ENCODE peak calls at places on chromosomes 7 and 10, in four cellular contexts. M, X, K and A are unnamed samples. For H3K27me3, the result is how much of the 10 kb centered on the place peaks cover.

GRCh38 chr7:51214098-51214497 is 102.5 kb downstream of the COBL start:
- DNase-seq in M (no peak), X (no peak), K (no peak), A (no peak)

GRCh38 chr7:108368466-108368865 is 87.8 kb downstream of the NRCAM start:
- DNase-seq in M (no peak), X (no peak), K (no peak), A (no peak)

GRCh38 chr10:68628576-68629127 is 68.5 kb downstream of the TET1 start:
- DNase-seq in M (no peak), X (no peak), K (no peak), A (no peak)

GRCh38 chr10:125554753-125555152 is 128.2 kb downstream of the TEX36 start:
- DNase-seq in M (no peak), X (no peak), K (no peak), A (no peak)

GRCh38 chr7:52009195-52009594 is 692.6 kb upstream of the COBL start:
- DNase-seq in M (no peak), X (no peak), K (no peak), A (no peak)

GRCh38 chr7:113698556-113699220 is 220.1 kb downstream of the PPP1R3A start:
- DNase-seq in M (no peak), X (no peak), K (no peak), A (no peak)

GRCh38 chr10:106043833-106044232 is 1120.7 kb downstream of the SORCS1 start:
- DNase-seq in M (no peak), X (no peak), K (no peak), A (no peak)

GRCh38 chr10:72567884-72568283 is 58.0 kb downstream of the MICU1 start:
- DNase-seq in M (no peak), X (no peak), K (no peak), A (no peak)

GRCh38 chr7:50531401-50531906 is 33.8 kb downstream of the DDC start:
- DNase-seq in M (no peak), X (no peak), K (no peak), A (no peak)

GRCh38 chr7:139602143-139602722 is 78.7 kb downstream of the CLEC2L start:
- DNase-seq in M (no peak), X (no peak), K (no peak), A (no peak)

GRCh38 chr10:17335065-17335464 is 107.0 kb downstream of the VIM start:
- DNase-seq in M (no peak), X (no peak), K (no peak), A (no peak)

GRCh38 chr7:28960071-28960840 is 2.1 kb upstream of the TRIL start:
- DNase-seq in M (no peak), X (no peak), K (no peak), A (no peak)

GRCh38 chr10:58696736-58697135 is 184.1 kb downstream of the BICC1 start:
- DNase-seq in M (no peak), X (no peak), K (no peak), A (no peak)

DNA sequence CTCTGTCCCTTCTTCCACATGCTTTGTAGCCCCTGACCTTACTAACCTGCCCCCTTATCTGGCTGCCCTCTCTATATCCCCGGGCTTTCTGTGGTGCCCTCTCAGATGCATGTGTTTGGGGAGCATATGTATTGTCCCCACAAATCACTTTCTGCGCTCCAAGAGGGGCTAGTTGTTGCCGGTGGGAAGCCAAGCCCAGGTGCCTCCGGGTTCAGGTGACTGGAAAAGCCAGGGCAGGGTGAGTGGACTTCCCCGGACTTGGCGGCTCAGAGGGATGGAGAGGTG is 7.1 kb downstream of the LBX1 start:
- DNase-seq in M (no peak), X (no peak), K (no peak), A (no peak)
- H3K27me3 ChIP-seq in M (half or more), X (half or more), K (half or more), A (half or more)

GRCh38 chr7:91940572-91941341 is at the start of gene AKAP9:
- DNase-seq in M (peak), X (peak), K (peak), A (peak)
- TF ChIP-seq CTCF in M (no peak), X (no peak), K (no peak), A (no peak)

GRCh38 chr10:48765527-48765926 is 80.9 kb downstream of the WDFY4 start:
- DNase-seq in M (no peak), X (no peak), K (no peak), A (no peak)

GRCh38 chr10:48770558-48771089 is 86.0 kb downstream of the WDFY4 start:
- DNase-seq in M (no peak), X (no peak), K (no peak), A (no peak)

GRCh38 chr10:48768451-48768766 is 83.7 kb downstream of the WDFY4 start:
- DNase-seq in M (no peak), X (no peak), K (no peak), A (no peak)

GRCh38 chr10:48769706-48770105 is 85.0 kb downstream of the WDFY4 start:
- DNase-seq in M (no peak), X (no peak), K (no peak), A (no peak)

GRCh38 chr10:48767752-48768450 is 83.2 kb downstream of the WDFY4 start:
- DNase-seq in M (no peak), X (no peak), K (no peak), A (no peak)
- H3K27me3 ChIP-seq in M (under half), X (under half), K (under half), A (under half)

GRCh38 chr7:66363655-66364054 is 158.5 kb downstream of the TPST1 start:
- DNase-seq in M (no peak), X (no peak), K (no peak), A (no peak)

GRCh38 chr7:66357062-66357461 is 151.9 kb downstream of the TPST1 start:
- DNase-seq in M (no peak), X (no peak), K (no peak), A (no peak)

GRCh38 chr7:66356277-66356721 is 151.2 kb downstream of the TPST1 start:
- DNase-seq in M (no peak), X (no peak), K (no peak), A (no peak)

GRCh38 chr7:66362136-66362535 is 157.0 kb downstream of the TPST1 start:
- DNase-seq in M (no peak), X (no peak), K (no peak), A (no peak)

DNA sequence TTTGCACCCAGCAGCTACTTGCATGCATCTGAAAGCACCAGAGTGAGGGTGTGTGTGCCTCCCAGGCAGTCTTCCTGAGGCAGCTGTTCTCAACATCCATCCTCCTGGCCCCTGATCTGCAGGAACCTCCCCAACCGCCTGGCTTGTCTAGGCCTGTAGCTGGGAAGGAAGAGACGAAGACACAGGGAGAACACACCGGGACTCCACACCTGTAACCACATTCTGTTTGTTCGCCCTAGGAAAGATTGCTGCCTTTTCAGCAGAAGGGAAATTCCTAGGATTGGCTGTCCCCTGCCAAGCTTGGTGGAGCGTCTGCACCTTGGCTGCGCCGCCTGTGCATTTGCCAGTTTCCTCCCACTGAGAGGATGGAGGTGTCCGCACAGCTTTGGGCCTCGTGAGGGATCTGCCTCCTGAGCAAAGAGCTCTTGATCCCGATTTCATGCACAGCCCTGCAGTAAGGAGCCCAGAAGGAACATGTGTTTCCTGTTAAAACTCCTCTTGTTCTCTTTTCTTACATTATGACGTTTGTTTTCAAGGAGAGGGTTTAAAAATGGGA is 154.6 kb downstream of the TPST1 start:
- DNase-seq in M (no peak), X (no peak), K (no peak), A (peak)
- TF ChIP-seq CTCF in M (no peak), X (no peak), K (no peak), A (no peak)

DNA sequence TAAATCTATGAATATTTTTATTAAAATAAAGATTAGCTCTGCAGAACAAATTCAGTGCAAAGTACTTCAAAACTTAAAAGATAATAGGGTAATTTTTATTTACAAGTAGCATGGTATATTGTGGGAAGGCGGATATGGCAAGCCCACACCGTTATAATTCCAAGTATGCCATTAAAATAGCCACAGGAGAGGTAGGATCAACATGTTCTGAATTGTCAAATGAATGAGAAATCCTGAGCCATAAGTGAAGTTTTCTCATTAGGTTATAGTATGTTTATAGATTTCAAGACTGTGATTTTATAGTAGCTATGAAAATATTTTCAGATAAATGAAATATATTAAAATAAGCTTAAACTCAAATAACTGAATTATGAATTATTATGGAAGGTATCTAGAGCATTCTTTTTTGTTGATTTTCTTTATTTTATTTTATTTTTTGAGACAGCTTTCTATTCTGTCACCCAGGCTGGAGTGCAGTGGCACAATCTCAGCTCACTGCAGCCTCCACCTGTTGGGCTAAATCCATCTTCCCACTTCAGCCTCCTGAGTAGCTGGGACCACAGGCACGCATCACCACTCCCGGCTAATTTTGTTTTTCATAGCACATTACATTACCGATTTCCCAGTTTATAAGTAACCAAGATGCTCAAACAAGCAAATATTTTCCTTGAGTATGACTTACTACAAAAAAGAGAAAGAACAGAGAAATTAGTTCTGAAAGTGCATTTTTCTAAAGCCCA is 956.6 kb downstream of the GATA3 start:
- DNase-seq in M (no peak), X (no peak), K (no peak), A (no peak)
- H3K27me3 ChIP-seq in M (under half), X (under half), K (under half), A (under half)

GRCh38 chr10:86137561-86137960 is 229.0 kb downstream of the GRID1 start:
- DNase-seq in M (no peak), X (no peak), K (no peak), A (no peak)

GRCh38 chr10:86135191-86135590 is 231.4 kb downstream of the GRID1 start:
- DNase-seq in M (no peak), X (no peak), K (no peak), A (no peak)

GRCh38 chr10:86141896-86142295 is 224.7 kb downstream of the GRID1 start:
- DNase-seq in M (no peak), X (no peak), K (no peak), A (no peak)

GRCh38 chr10:86138551-86139065 is 228.0 kb downstream of the GRID1 start:
- DNase-seq in M (no peak), X (no peak), K (no peak), A (no peak)

DNA sequence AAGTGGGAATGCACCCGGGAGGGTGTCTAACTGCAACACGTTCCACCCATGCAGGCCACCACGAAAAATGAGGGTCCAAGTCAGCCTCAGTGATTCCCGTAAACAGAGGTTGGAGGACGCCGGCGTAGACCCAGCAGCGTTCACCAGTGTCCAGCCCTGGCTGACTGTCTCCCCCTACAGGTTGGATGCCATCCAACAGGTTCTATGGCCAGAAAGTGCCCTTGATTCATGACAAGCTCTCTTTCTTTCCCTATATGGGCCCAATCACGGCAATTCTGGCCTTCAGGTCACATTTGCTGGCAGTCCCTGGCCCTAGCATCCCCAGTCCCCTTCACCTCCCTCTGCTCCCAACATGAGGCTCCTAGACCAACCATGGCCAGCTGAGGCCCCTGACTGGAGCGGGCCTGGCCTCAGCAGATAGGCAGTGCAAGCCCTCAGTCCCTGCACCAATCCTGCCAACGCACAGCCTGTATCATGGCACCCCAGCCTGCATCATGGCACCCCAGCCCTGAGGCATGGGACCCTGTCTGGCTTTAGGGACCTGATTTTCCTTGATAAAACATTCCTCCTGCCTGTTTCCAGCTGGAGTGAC is 227.4 kb downstream of the GRID1 start:
- DNase-seq in M (no peak), X (no peak), K (peak), A (no peak)
- TF ChIP-seq CTCF in M (no peak), X (no peak), K (peak), A (no peak)

GRCh38 chr7:994592-995308 is 11.8 kb downstream of the CYP2W1 start:
- DNase-seq in M (no peak), X (no peak), K (no peak), A (no peak)

GRCh38 chr7:992445-992741 is 9.4 kb downstream of the CYP2W1 start:
- DNase-seq in M (no peak), X (no peak), K (no peak), A (no peak)

GRCh38 chr7:991017-991728 is 8.2 kb downstream of the CYP2W1 start:
- DNase-seq in M (no peak), X (no peak), K (no peak), A (no peak)

GRCh38 chr7:991729-992444 is 8.9 kb downstream of the CYP2W1 start:
- DNase-seq in M (no peak), X (no peak), K (no peak), A (no peak)

DNA sequence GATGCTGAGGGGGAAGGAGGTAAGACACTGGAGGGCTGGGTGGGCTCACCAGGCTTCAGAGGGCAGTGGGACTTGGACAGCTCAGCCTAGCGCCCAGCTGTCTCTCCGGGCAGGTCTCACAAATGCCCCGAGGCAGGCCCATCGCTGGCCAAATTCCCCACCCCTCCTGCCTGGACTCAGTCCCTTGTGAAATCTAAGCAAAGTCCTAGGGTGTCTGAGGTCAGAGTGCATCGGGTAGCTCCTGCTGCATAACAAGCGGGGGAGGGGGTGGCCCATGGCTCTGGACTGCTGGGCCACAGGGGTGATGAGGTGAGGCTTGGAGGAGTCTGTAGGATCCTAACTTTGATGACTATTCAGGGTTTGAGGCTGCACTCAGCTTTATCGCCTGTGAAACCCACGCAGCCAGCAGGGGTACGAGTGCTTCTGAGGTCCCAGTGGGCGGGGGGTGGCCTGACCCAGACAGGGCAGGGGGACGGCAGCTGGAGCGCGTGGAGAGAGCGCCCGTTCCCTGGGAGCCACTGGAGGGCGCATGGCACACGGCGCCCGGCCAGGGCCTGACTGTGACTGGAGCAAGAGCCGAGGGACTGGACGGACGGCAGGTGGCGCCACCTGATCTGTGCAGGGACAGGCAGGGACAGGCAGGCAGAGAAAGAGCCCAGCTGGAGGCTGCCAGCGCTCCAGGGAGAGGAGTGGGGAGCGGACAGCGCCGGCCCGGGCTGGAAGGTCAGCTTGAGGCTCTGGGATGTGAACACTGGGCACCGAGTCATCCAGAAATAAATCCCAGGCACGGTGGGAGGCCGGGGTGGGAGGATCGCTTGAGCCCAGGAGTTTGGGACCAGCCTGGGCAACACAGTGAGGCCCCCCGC is 10.0 kb downstream of the CYP2W1 start:
- DNase-seq in M (peak), X (peak), K (peak), A (peak)
- H3K27me3 ChIP-seq in M (under half), X (under half), K (under half), A (under half)

GRCh38 chr7:73611017-73611555 is 13.2 kb downstream of the MLXIPL start:
- DNase-seq in M (no peak), X (no peak), K (peak), A (no peak)

GRCh38 chr7:73613954-73614735 is 10.2 kb downstream of the MLXIPL start:
- DNase-seq in M (no peak), X (no peak), K (no peak), A (no peak)

GRCh38 chr7:73618538-73618937 is 5.8 kb downstream of the MLXIPL start:
- DNase-seq in M (no peak), X (no peak), K (no peak), A (no peak)

GRCh38 chr7:73612598-73613269 is 11.6 kb downstream of the MLXIPL start:
- DNase-seq in M (no peak), X (no peak), K (no peak), A (no peak)

GRCh38 chr7:73615886-73616285 is 8.4 kb downstream of the MLXIPL start:
- DNase-seq in M (no peak), X (no peak), K (peak), A (no peak)
- TF ChIP-seq CTCF in M (no peak), X (no peak), K (peak), A (no peak)

GRCh38 chr10:131081386-131081785 is 230.1 kb downstream of the TCERG1L start:
- DNase-seq in M (no peak), X (no peak), K (no peak), A (peak)

GRCh38 chr10:131082201-131082850 is 229.2 kb downstream of the TCERG1L start:
- DNase-seq in M (no peak), X (no peak), K (no peak), A (peak)

GRCh38 chr10:131082991-131083465 is 228.5 kb downstream of the TCERG1L start:
- DNase-seq in M (no peak), X (no peak), K (no peak), A (peak)

GRCh38 chr10:131080571-131080970 is 230.9 kb downstream of the TCERG1L start:
- DNase-seq in M (no peak), X (no peak), K (no peak), A (no peak)

GRCh38 chr10:131081786-131082185 is 229.7 kb downstream of the TCERG1L start:
- DNase-seq in M (no peak), X (no peak), K (no peak), A (no peak)
- H3K27me3 ChIP-seq in M (under half), X (under half), K (under half), A (under half)

GRCh38 chr7:156968183-156968582 is 18.7 kb downstream of the NOM1 start:
- DNase-seq in M (no peak), X (no peak), K (no peak), A (no peak)

GRCh38 chr7:156975620-156976019 is 26.1 kb downstream of the NOM1 start:
- DNase-seq in M (no peak), X (no peak), K (no peak), A (no peak)

GRCh38 chr7:156966387-156966786 is 16.9 kb downstream of the NOM1 start:
- DNase-seq in M (no peak), X (no peak), K (no peak), A (no peak)

GRCh38 chr7:156964971-156965370 is 15.5 kb downstream of the NOM1 start:
- DNase-seq in M (no peak), X (no peak), K (no peak), A (no peak)

DNA sequence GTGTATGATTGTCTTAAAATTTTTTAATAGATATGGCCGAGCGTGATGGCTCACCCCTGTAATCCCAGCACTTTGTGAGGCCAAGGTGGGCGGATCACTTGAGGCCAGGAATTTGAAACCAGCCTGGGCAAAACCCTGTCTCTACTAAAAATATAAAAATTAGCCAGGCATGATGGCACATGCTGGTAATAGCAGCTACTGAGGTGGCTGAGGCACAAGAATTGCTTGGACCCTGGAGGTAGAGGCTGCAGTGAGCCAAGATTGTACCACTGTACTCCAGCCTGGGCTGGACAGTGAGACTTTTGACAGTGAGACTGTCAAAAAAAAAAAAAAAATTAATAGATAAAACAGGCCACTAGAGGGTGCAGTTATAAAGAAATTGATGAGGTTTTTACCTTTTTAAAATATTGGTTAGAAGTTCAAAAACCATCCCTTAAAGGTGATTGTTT is 20.5 kb downstream of the NOM1 start:
- DNase-seq in M (no peak), X (no peak), K (no peak), A (no peak)
- TF ChIP-seq CTCF in M (peak), X (peak), K (peak), A (no peak)